ENCODE peak calls at places on chromosomes 11 and 22, in six cellular contexts. Z, Q, W, R, I and Y are unnamed samples.

GRCh38 chr11:100851129-100851528 is 164.0 kb downstream of the ARHGAP42 start:
- DNase-seq in Z (no peak), Q (no peak), W (no peak), R (no peak), I (no peak), Y (no peak)

GRCh38 chr11:27697679-27698275 is 2.5 kb downstream of the BDNF start:
- DNase-seq in Z (no peak), Q (no peak), W (no peak), R (no peak), I (no peak), Y (no peak)

GRCh38 chr11:87574193-87574592 is 536.5 kb downstream of the TMEM135 start:
- DNase-seq in Z (no peak), Q (no peak), W (no peak), R (no peak), I (no peak), Y (no peak)

GRCh38 chr11:130369713-130370112 is 55.0 kb upstream of the ZBTB44 start:
- DNase-seq in Z (no peak), Q (no peak), W (no peak), R (no peak), I (no peak), Y (no peak)

GRCh38 chr22:27705391-27706080 is 96.0 kb downstream of the MN1 start:
- DNase-seq in Z (no peak), Q (no peak), W (no peak), R (no peak), I (peak; percentile 46), Y (no peak)

GRCh38 chr11:34621876-34622275 is 983 bp downstream of the EHF start:
- DNase-seq in Z (no peak), Q (no peak), W (no peak), R (no peak), I (no peak), Y (no peak)

GRCh38 chr11:59463176-59463575 is 6.4 kb downstream of the OR4D6 start:
- DNase-seq in Z (peak; percentile 27), Q (no peak), W (no peak), R (no peak), I (no peak), Y (peak; percentile 23)

GRCh38 chr11:103413266-103413888 is 304.2 kb downstream of the DYNC2H1 start:
- DNase-seq in Z (no peak), Q (no peak), W (no peak), R (no peak), I (no peak), Y (no peak)

GRCh38 chr22:33903012-33903411 is 17.3 kb downstream of the LARGE1 start:
- DNase-seq in Z (no peak), Q (no peak), W (no peak), R (no peak), I (no peak), Y (no peak)

GRCh38 chr22:38026130-38027111 is 30.8 kb upstream of the PICK1 start:
- DNase-seq in Z (no peak), Q (no peak), W (no peak), R (no peak), I (no peak), Y (no peak)

GRCh38 chr11:2166091-2166851 is 5.3 kb upstream of the INS start:
- DNase-seq in Z (no peak), Q (no peak), W (no peak), R (peak; percentile 19), I (peak; percentile 30), Y (no peak)

GRCh38 chr22:44735518-44736428 is 16.6 kb upstream of the ARHGAP8 start:
- DNase-seq in Z (no peak), Q (no peak), W (peak; percentile 13), R (peak; percentile 53), I (peak; percentile 76), Y (no peak)

GRCh38 chr11:117932426-117932825 is 3.2 kb upstream of the TMPRSS13 start:
- DNase-seq in Z (no peak), Q (no peak), W (no peak), R (no peak), I (no peak), Y (no peak)

GRCh38 chr11:16043617-16044016 is 312.7 kb downstream of the SOX6 start:
- DNase-seq in Z (no peak), Q (no peak), W (no peak), R (no peak), I (no peak), Y (no peak)

GRCh38 chr11:119671561-119672015 is 57.4 kb downstream of the NECTIN1 start:
- DNase-seq in Z (no peak), Q (no peak), W (peak; percentile 5), R (no peak), I (peak; percentile 92), Y (no peak)

GRCh38 chr11:121530257-121530656 is 77.5 kb upstream of the SORL1-AS1 start:
- DNase-seq in Z (no peak), Q (no peak), W (no peak), R (no peak), I (no peak), Y (no peak)

GRCh38 chr11:45444796-45445195 is 158.7 kb upstream of the SYT13 start:
- DNase-seq in Z (no peak), Q (no peak), W (no peak), R (no peak), I (no peak), Y (no peak)

GRCh38 chr11:75507571-75507970 is 18.2 kb downstream of the GDPD5 start:
- DNase-seq in Z (no peak), Q (no peak), W (no peak), R (no peak), I (no peak), Y (no peak)

GRCh38 chr22:22210375-22210774 is 34.2 kb upstream of the VPREB1 start:
- DNase-seq in Z (peak; percentile 10), Q (no peak), W (no peak), R (no peak), I (peak; percentile 34), Y (peak; percentile 27)

GRCh38 chr11:35047179-35047578 is 91.8 kb upstream of the CD44 start:
- DNase-seq in Z (no peak), Q (no peak), W (no peak), R (peak; percentile 71), I (no peak), Y (no peak)

GRCh38 chr11:859394-860131 is 16.9 kb downstream of the TSPAN4 start:
- DNase-seq in Z (no peak), Q (peak; percentile 56), W (peak; percentile 82), R (no peak), I (peak; percentile 71), Y (peak; percentile 47)

GRCh38 chr11:12090761-12091261 is 19.6 kb upstream of the MICAL2 start:
- DNase-seq in Z (no peak), Q (peak; percentile 18), W (no peak), R (no peak), I (no peak), Y (no peak)

GRCh38 chr22:47570300-47570685 is 807.8 kb downstream of the TBC1D22A start:
- DNase-seq in Z (no peak), Q (no peak), W (no peak), R (no peak), I (no peak), Y (no peak)

GRCh38 chr22:20494978-20495860 is at the start of gene KLHL22:
- DNase-seq in Z (no peak), Q (no peak), W (no peak), R (no peak), I (peak; percentile 7), Y (no peak)

GRCh38 chr11:77589521-77590193 is at the start of gene AQP11:
- DNase-seq in Z (peak; percentile 51), Q (peak; percentile 54), W (peak; percentile 69), R (peak; percentile 9), I (peak; percentile 87), Y (peak; percentile 71)

GRCh38 chr11:131693756-131694155 is 323.3 kb downstream of the NTM start:
- DNase-seq in Z (no peak), Q (peak; percentile 36), W (no peak), R (no peak), I (no peak), Y (no peak)

GRCh38 chr22:36776722-36777121 is 803 bp upstream of the IFT27 start:
- DNase-seq in Z (no peak), Q (no peak), W (no peak), R (no peak), I (no peak), Y (no peak)

GRCh38 chr11:75303544-75304224 is 47.8 kb downstream of the ARRB1 start:
- DNase-seq in Z (no peak), Q (peak; percentile 46), W (no peak), R (no peak), I (no peak), Y (no peak)